ENCODE peak calls at places on chromosome 17, in seven cellular contexts. One of them, this sample, is unnamed.

GRCh38 chr17:16345565-16345964 is 7.7 kb downstream of the CENPV start:
- DNase-seq in memory B cell: no peak
- DNase-seq in foreskin melanocyte: no peak
- DNase-seq in NCI-H187: no peak
- DNase-seq in anterior cingulate cortex: no peak
- DNase-seq in upper lobe of right lung: peak; percentile 3
- DNase-seq in stimulated activated CD4-positive, alpha-beta T cell treated with anti-CD3 and anti-CD28 coated beads, Interleukin-1b, Interleukin-23, amount 100 ng/mL, for 1 hour: no peak
- DNase-seq in this sample: no peak

GRCh38 chr17:73196500-73196899 is 3.6 kb downstream of the COG1 start:
- DNase-seq in anterior cingulate cortex: no peak
- DNase-seq in upper lobe of right lung: no peak
- DNase-seq in stimulated activated CD4-positive, alpha-beta T cell treated with anti-CD3 and anti-CD28 coated beads, Interleukin-1b, Interleukin-23, amount 100 ng/mL, for 1 hour: no peak
- DNase-seq in foreskin melanocyte: no peak
- DNase-seq in NCI-H187: peak; percentile 55
- DNase-seq in memory B cell: no peak
- DNase-seq in this sample: no peak

GRCh38 chr17:51486091-51486490 is 225.7 kb downstream of the UTP18 start:
- DNase-seq in anterior cingulate cortex: no peak
- DNase-seq in upper lobe of right lung: no peak
- DNase-seq in stimulated activated CD4-positive, alpha-beta T cell treated with anti-CD3 and anti-CD28 coated beads, Interleukin-1b, Interleukin-23, amount 100 ng/mL, for 1 hour: no peak
- DNase-seq in foreskin melanocyte: no peak
- DNase-seq in memory B cell: no peak
- DNase-seq in NCI-H187: no peak
- DNase-seq in this sample: no peak

GRCh38 chr17:46869296-46869695 is 17.9 kb downstream of the WNT9B start:
- DNase-seq in upper lobe of right lung: no peak
- DNase-seq in memory B cell: no peak
- DNase-seq in anterior cingulate cortex: no peak
- DNase-seq in foreskin melanocyte: no peak
- DNase-seq in NCI-H187: no peak
- DNase-seq in stimulated activated CD4-positive, alpha-beta T cell treated with anti-CD3 and anti-CD28 coated beads, Interleukin-1b, Interleukin-23, amount 100 ng/mL, for 1 hour: no peak
- DNase-seq in this sample: no peak

GRCh38 chr17:75514299-75515228 is 773 bp downstream of the CASKIN2 start:
- DNase-seq in upper lobe of right lung: peak; percentile 71
- DNase-seq in stimulated activated CD4-positive, alpha-beta T cell treated with anti-CD3 and anti-CD28 coated beads, Interleukin-1b, Interleukin-23, amount 100 ng/mL, for 1 hour: no peak
- DNase-seq in foreskin melanocyte: no peak
- DNase-seq in anterior cingulate cortex: no peak
- DNase-seq in NCI-H187: no peak
- DNase-seq in memory B cell: no peak
- DNase-seq in this sample: no peak

GRCh38 chr17:67821871-67822367 is 3.4 kb upstream of the BPTF start:
- DNase-seq in memory B cell: no peak
- DNase-seq in foreskin melanocyte: no peak
- DNase-seq in stimulated activated CD4-positive, alpha-beta T cell treated with anti-CD3 and anti-CD28 coated beads, Interleukin-1b, Interleukin-23, amount 100 ng/mL, for 1 hour: no peak
- DNase-seq in NCI-H187: no peak
- DNase-seq in upper lobe of right lung: no peak
- DNase-seq in anterior cingulate cortex: no peak
- DNase-seq in this sample: no peak

GRCh38 chr17:38925263-38925995 is at the start of gene LASP1NB:
- DNase-seq in upper lobe of right lung: peak; percentile 40
- DNase-seq in foreskin melanocyte: no peak
- DNase-seq in NCI-H187: no peak
- DNase-seq in anterior cingulate cortex: peak; percentile 70
- DNase-seq in memory B cell: peak; percentile 6
- DNase-seq in stimulated activated CD4-positive, alpha-beta T cell treated with anti-CD3 and anti-CD28 coated beads, Interleukin-1b, Interleukin-23, amount 100 ng/mL, for 1 hour: peak; percentile 13
- DNase-seq in this sample: peak; percentile 72

GRCh38 chr17:11618861-11619566 is 20.7 kb downstream of the DNAH9 start:
- DNase-seq in foreskin melanocyte: no peak
- DNase-seq in memory B cell: no peak
- DNase-seq in NCI-H187: no peak
- DNase-seq in stimulated activated CD4-positive, alpha-beta T cell treated with anti-CD3 and anti-CD28 coated beads, Interleukin-1b, Interleukin-23, amount 100 ng/mL, for 1 hour: no peak
- DNase-seq in upper lobe of right lung: no peak
- DNase-seq in anterior cingulate cortex: no peak
- DNase-seq in this sample: no peak

GRCh38 chr17:78986048-78986648 is 6.4 kb upstream of the LGALS3BP start:
- DNase-seq in memory B cell: no peak
- DNase-seq in upper lobe of right lung: no peak
- DNase-seq in foreskin melanocyte: peak; percentile 40
- DNase-seq in anterior cingulate cortex: no peak
- DNase-seq in NCI-H187: no peak
- DNase-seq in stimulated activated CD4-positive, alpha-beta T cell treated with anti-CD3 and anti-CD28 coated beads, Interleukin-1b, Interleukin-23, amount 100 ng/mL, for 1 hour: no peak
- DNase-seq in this sample: no peak

GRCh38 chr17:29126268-29126923 is 53.8 kb downstream of the MYO18A start:
- DNase-seq in NCI-H187: no peak
- DNase-seq in memory B cell: no peak
- DNase-seq in stimulated activated CD4-positive, alpha-beta T cell treated with anti-CD3 and anti-CD28 coated beads, Interleukin-1b, Interleukin-23, amount 100 ng/mL, for 1 hour: no peak
- DNase-seq in foreskin melanocyte: no peak
- DNase-seq in anterior cingulate cortex: no peak
- DNase-seq in upper lobe of right lung: no peak
- DNase-seq in this sample: no peak

GRCh38 chr17:49217651-49218413 is 7.3 kb downstream of the ABI3 start:
- DNase-seq in anterior cingulate cortex: no peak
- DNase-seq in stimulated activated CD4-positive, alpha-beta T cell treated with anti-CD3 and anti-CD28 coated beads, Interleukin-1b, Interleukin-23, amount 100 ng/mL, for 1 hour: no peak
- DNase-seq in upper lobe of right lung: peak; percentile 86
- DNase-seq in NCI-H187: no peak
- DNase-seq in foreskin melanocyte: no peak
- DNase-seq in memory B cell: peak; percentile 56
- DNase-seq in this sample: peak; percentile 67

GRCh38 chr17:45936610-45937009 is 42.3 kb downstream of the MAPT start:
- DNase-seq in stimulated activated CD4-positive, alpha-beta T cell treated with anti-CD3 and anti-CD28 coated beads, Interleukin-1b, Interleukin-23, amount 100 ng/mL, for 1 hour: no peak
- DNase-seq in NCI-H187: peak; percentile 17
- DNase-seq in anterior cingulate cortex: no peak
- DNase-seq in upper lobe of right lung: no peak
- DNase-seq in memory B cell: no peak
- DNase-seq in foreskin melanocyte: no peak
- DNase-seq in this sample: no peak

GRCh38 chr17:79633937-79634813 is 23.3 kb upstream of the RBFOX3 start:
- DNase-seq in NCI-H187: no peak
- DNase-seq in anterior cingulate cortex: no peak
- DNase-seq in foreskin melanocyte: no peak
- DNase-seq in upper lobe of right lung: peak; percentile 42
- DNase-seq in memory B cell: no peak
- DNase-seq in stimulated activated CD4-positive, alpha-beta T cell treated with anti-CD3 and anti-CD28 coated beads, Interleukin-1b, Interleukin-23, amount 100 ng/mL, for 1 hour: no peak
- DNase-seq in this sample: peak; percentile 55

GRCh38 chr17:71437176-71437575 is 683.6 kb upstream of the SOX9 start:
- DNase-seq in stimulated activated CD4-positive, alpha-beta T cell treated with anti-CD3 and anti-CD28 coated beads, Interleukin-1b, Interleukin-23, amount 100 ng/mL, for 1 hour: no peak
- DNase-seq in anterior cingulate cortex: no peak
- DNase-seq in foreskin melanocyte: no peak
- DNase-seq in NCI-H187: no peak
- DNase-seq in memory B cell: no peak
- DNase-seq in upper lobe of right lung: no peak
- DNase-seq in this sample: no peak

GRCh38 chr17:48552453-48553189 is 7.7 kb upstream of the HOXB2 start:
- DNase-seq in foreskin melanocyte: no peak
- DNase-seq in stimulated activated CD4-positive, alpha-beta T cell treated with anti-CD3 and anti-CD28 coated beads, Interleukin-1b, Interleukin-23, amount 100 ng/mL, for 1 hour: no peak
- DNase-seq in anterior cingulate cortex: no peak
- DNase-seq in memory B cell: no peak
- DNase-seq in NCI-H187: no peak
- DNase-seq in upper lobe of right lung: no peak
- DNase-seq in this sample: no peak

GRCh38 chr17:17075037-17075755 is 32.9 kb downstream of the MPRIP start:
- DNase-seq in anterior cingulate cortex: no peak
- DNase-seq in NCI-H187: no peak
- DNase-seq in upper lobe of right lung: peak; percentile 60
- DNase-seq in stimulated activated CD4-positive, alpha-beta T cell treated with anti-CD3 and anti-CD28 coated beads, Interleukin-1b, Interleukin-23, amount 100 ng/mL, for 1 hour: no peak
- DNase-seq in memory B cell: no peak
- DNase-seq in foreskin melanocyte: no peak
- DNase-seq in this sample: peak; percentile 70

GRCh38 chr17:72900542-72900941 is 191.9 kb downstream of the SLC39A11 start:
- DNase-seq in stimulated activated CD4-positive, alpha-beta T cell treated with anti-CD3 and anti-CD28 coated beads, Interleukin-1b, Interleukin-23, amount 100 ng/mL, for 1 hour: no peak
- DNase-seq in anterior cingulate cortex: no peak
- DNase-seq in memory B cell: no peak
- DNase-seq in upper lobe of right lung: no peak
- DNase-seq in foreskin melanocyte: no peak
- DNase-seq in NCI-H187: no peak
- DNase-seq in this sample: no peak

GRCh38 chr17:65364408-65364807 is 197.0 kb downstream of the AXIN2 start:
- DNase-seq in stimulated activated CD4-positive, alpha-beta T cell treated with anti-CD3 and anti-CD28 coated beads, Interleukin-1b, Interleukin-23, amount 100 ng/mL, for 1 hour: no peak
- DNase-seq in anterior cingulate cortex: no peak
- DNase-seq in memory B cell: no peak
- DNase-seq in foreskin melanocyte: no peak
- DNase-seq in NCI-H187: no peak
- DNase-seq in upper lobe of right lung: no peak
- DNase-seq in this sample: no peak

GRCh38 chr17:48261297-48261880 is 153.8 kb downstream of the SNX11 start:
- DNase-seq in stimulated activated CD4-positive, alpha-beta T cell treated with anti-CD3 and anti-CD28 coated beads, Interleukin-1b, Interleukin-23, amount 100 ng/mL, for 1 hour: no peak
- DNase-seq in memory B cell: no peak
- DNase-seq in anterior cingulate cortex: no peak
- DNase-seq in NCI-H187: no peak
- DNase-seq in upper lobe of right lung: no peak
- DNase-seq in foreskin melanocyte: no peak
- DNase-seq in this sample: no peak

GRCh38 chr17:30116661-30117547 is at the start of gene NSRP1:
- DNase-seq in anterior cingulate cortex: peak; percentile 79
- DNase-seq in stimulated activated CD4-positive, alpha-beta T cell treated with anti-CD3 and anti-CD28 coated beads, Interleukin-1b, Interleukin-23, amount 100 ng/mL, for 1 hour: peak; percentile 87
- DNase-seq in memory B cell: peak; percentile 88
- DNase-seq in foreskin melanocyte: peak; percentile 94
- DNase-seq in upper lobe of right lung: peak; percentile 97
- DNase-seq in NCI-H187: peak; percentile 84
- DNase-seq in this sample: peak; percentile 94

GRCh38 chr17:17149520-17150449 is 56.3 kb downstream of the PLD6 start:
- DNase-seq in upper lobe of right lung: no peak
- DNase-seq in memory B cell: no peak
- DNase-seq in anterior cingulate cortex: no peak
- DNase-seq in NCI-H187: no peak
- DNase-seq in stimulated activated CD4-positive, alpha-beta T cell treated with anti-CD3 and anti-CD28 coated beads, Interleukin-1b, Interleukin-23, amount 100 ng/mL, for 1 hour: no peak
- DNase-seq in foreskin melanocyte: no peak
- DNase-seq in this sample: no peak

GRCh38 chr17:81641825-81642489 is 5.0 kb downstream of the TSPAN10 start:
- DNase-seq in NCI-H187: no peak
- DNase-seq in memory B cell: no peak
- DNase-seq in upper lobe of right lung: no peak
- DNase-seq in stimulated activated CD4-positive, alpha-beta T cell treated with anti-CD3 and anti-CD28 coated beads, Interleukin-1b, Interleukin-23, amount 100 ng/mL, for 1 hour: no peak
- DNase-seq in anterior cingulate cortex: no peak
- DNase-seq in foreskin melanocyte: peak; percentile 79
- DNase-seq in this sample: no peak

GRCh38 chr17:12842936-12843335 is 53.6 kb downstream of the ARHGAP44 start:
- DNase-seq in upper lobe of right lung: no peak
- DNase-seq in NCI-H187: no peak
- DNase-seq in anterior cingulate cortex: no peak
- DNase-seq in memory B cell: no peak
- DNase-seq in stimulated activated CD4-positive, alpha-beta T cell treated with anti-CD3 and anti-CD28 coated beads, Interleukin-1b, Interleukin-23, amount 100 ng/mL, for 1 hour: no peak
- DNase-seq in foreskin melanocyte: no peak
- DNase-seq in this sample: no peak

GRCh38 chr17:50638851-50639767 is 4.4 kb downstream of the ABCC3 start:
- DNase-seq in stimulated activated CD4-positive, alpha-beta T cell treated with anti-CD3 and anti-CD28 coated beads, Interleukin-1b, Interleukin-23, amount 100 ng/mL, for 1 hour: no peak
- DNase-seq in memory B cell: no peak
- DNase-seq in foreskin melanocyte: peak; percentile 74
- DNase-seq in NCI-H187: no peak
- DNase-seq in anterior cingulate cortex: no peak
- DNase-seq in upper lobe of right lung: peak; percentile 93
- DNase-seq in this sample: peak; percentile 93

GRCh38 chr17:488993-489757 is 136.6 kb upstream of the RPH3AL start:
- DNase-seq in upper lobe of right lung: peak; percentile 71
- DNase-seq in NCI-H187: no peak
- DNase-seq in stimulated activated CD4-positive, alpha-beta T cell treated with anti-CD3 and anti-CD28 coated beads, Interleukin-1b, Interleukin-23, amount 100 ng/mL, for 1 hour: no peak
- DNase-seq in anterior cingulate cortex: no peak
- DNase-seq in foreskin melanocyte: no peak
- DNase-seq in memory B cell: peak; percentile 19
- DNase-seq in this sample: no peak

This sample was measured in tibial artery.